ENCODE peak calls at places on chromosome 21, in five cellular contexts. B is HCT116, A is K562, P is GM12878, E is HepG2. W is an unnamed sample.

GRCh38 chr21:36235058-36235582 is 78.5 kb downstream of the DOP1B start:
- DNase-seq in B (no peak), E (peak), P (no peak), A (no peak), W (no peak)

GRCh38 chr21:15729346-15729673 is 472 bp upstream of the USP25 start:
- DNase-seq in B (no peak), A (no peak), E (no peak), P (no peak), W (no peak)

GRCh38 chr21:17540530-17540929 is 27.7 kb downstream of the CXADR start:
- DNase-seq in B (no peak), A (no peak), E (no peak), P (no peak), W (no peak)

GRCh38 chr21:40841524-40842196 is 5.3 kb downstream of the DSCAM start:
- DNase-seq in E (peak), P (no peak), B (no peak), A (no peak), W (peak)

GRCh38 chr21:15444118-15444960 is 285.4 kb upstream of the USP25 start:
- DNase-seq in B (no peak), P (no peak), A (no peak), E (peak), W (no peak)

GRCh38 chr21:19029816-19030215 is 626.2 kb upstream of the TMPRSS15 start:
- DNase-seq in P (no peak), E (no peak), A (no peak), B (no peak), W (no peak)

GRCh38 chr21:36117276-36117675 is 17.6 kb upstream of the CBR3 start:
- DNase-seq in B (no peak), E (no peak), A (no peak), P (no peak), W (no peak)

GRCh38 chr21:26847951-26848350 is 2.7 kb upstream of the ADAMTS1 start:
- DNase-seq in A (no peak), P (no peak), B (no peak), E (no peak), W (no peak)

GRCh38 chr21:36155603-36156338 is 853 bp upstream of the DOP1B start:
- DNase-seq in P (no peak), B (no peak), A (no peak), E (no peak), W (no peak)

GRCh38 chr21:31893841-31894240 is 21.0 kb downstream of the HUNK start:
- DNase-seq in P (no peak), E (no peak), A (no peak), B (no peak), W (no peak)

GRCh38 chr21:18350216-18350615 is 53.4 kb downstream of the TMPRSS15 start:
- DNase-seq in E (no peak), P (no peak), B (no peak), A (no peak), W (no peak)

GRCh38 chr21:16211339-16212303 is 481.8 kb downstream of the USP25 start:
- DNase-seq in A (no peak), E (no peak), P (no peak), B (no peak), W (no peak)

GRCh38 chr21:37712204-37712934 is 203.9 kb downstream of the KCNJ6 start:
- DNase-seq in A (peak), E (peak), B (peak), P (no peak), W (peak)

GRCh38 chr21:37704751-37705150 is 211.5 kb downstream of the KCNJ6 start:
- DNase-seq in P (no peak), A (no peak), E (no peak), B (no peak), W (no peak)

GRCh38 chr21:37711294-37711844 is 204.9 kb downstream of the KCNJ6 start:
- DNase-seq in E (no peak), B (no peak), P (no peak), A (no peak), W (peak)

DNA sequence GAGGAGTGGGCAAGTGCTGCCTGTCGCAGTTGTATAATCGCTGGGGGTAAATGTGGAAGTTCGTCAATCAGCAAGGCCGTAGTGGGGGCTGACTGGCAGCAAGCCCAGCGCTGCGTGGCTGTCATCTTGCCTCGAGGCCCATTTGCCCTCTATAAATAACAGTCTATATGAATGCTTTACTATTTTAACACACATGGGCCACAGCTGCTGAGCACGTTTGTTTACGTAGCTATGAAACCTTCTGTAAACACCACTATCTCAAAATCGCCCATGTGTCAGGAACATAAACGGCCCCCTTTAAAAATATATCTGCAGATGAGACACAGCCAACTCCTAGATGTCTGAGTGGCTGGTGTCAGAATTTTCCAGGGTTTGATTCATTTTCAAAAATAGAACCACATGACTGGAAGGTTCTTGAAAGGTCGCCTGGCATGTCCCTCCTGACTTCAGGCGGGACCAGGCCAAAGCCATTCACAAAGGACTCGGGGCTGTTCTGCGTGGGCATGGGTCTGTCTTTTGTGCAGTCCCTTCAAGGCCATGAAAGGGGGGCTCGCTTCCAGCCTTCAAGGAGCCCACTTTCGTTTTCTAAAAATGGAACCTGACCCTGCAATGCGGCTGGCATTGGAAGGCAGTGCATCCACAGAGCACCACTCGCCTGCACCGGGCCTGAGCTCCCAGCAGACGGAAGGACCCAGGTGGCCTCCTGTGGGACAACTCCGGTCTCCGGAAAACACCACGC is 205.5 kb downstream of the KCNJ6 start:
- DNase-seq in A (no peak), E (peak), P (no peak), B (no peak), W (peak)
- TF ChIP-seq ZBTB33 in A (no peak), E (no peak), P (no peak), B (no peak), W (no peak)

GRCh38 chr21:35020902-35021301 is 28.2 kb downstream of the RUNX1 start:
- DNase-seq in P (no peak), A (no peak), E (no peak), B (no peak), W (no peak)

GRCh38 chr21:35017256-35017655 is 31.8 kb downstream of the RUNX1 start:
- DNase-seq in E (no peak), A (no peak), P (no peak), B (no peak), W (no peak)

GRCh38 chr21:35020446-35020845 is 28.7 kb downstream of the RUNX1 start:
- DNase-seq in B (no peak), P (no peak), E (no peak), A (no peak), W (no peak)

GRCh38 chr21:35021546-35021945 is 27.6 kb downstream of the RUNX1 start:
- DNase-seq in E (no peak), B (no peak), P (no peak), A (no peak), W (no peak)

GRCh38 chr21:35019631-35020032 is 29.5 kb downstream of the RUNX1 start:
- DNase-seq in B (no peak), P (no peak), E (peak), A (no peak), W (no peak)
- H3K4me2 ChIP-seq in B (peak), P (no peak), E (peak), A (no peak), W (no peak)

GRCh38 chr21:42230636-42231035 is 11.7 kb downstream of the ABCG1 start:
- DNase-seq in B (no peak), P (no peak), A (no peak), E (no peak), W (no peak)

GRCh38 chr21:42229676-42230075 is 10.7 kb downstream of the ABCG1 start:
- DNase-seq in A (no peak), B (no peak), E (no peak), P (no peak), W (no peak)

GRCh38 chr21:42228709-42229220 is 9.8 kb downstream of the ABCG1 start:
- DNase-seq in P (no peak), E (no peak), B (no peak), A (no peak), W (no peak)

GRCh38 chr21:42225571-42226155 is 6.7 kb downstream of the ABCG1 start:
- DNase-seq in B (no peak), P (no peak), A (no peak), E (no peak), W (no peak)

DNA sequence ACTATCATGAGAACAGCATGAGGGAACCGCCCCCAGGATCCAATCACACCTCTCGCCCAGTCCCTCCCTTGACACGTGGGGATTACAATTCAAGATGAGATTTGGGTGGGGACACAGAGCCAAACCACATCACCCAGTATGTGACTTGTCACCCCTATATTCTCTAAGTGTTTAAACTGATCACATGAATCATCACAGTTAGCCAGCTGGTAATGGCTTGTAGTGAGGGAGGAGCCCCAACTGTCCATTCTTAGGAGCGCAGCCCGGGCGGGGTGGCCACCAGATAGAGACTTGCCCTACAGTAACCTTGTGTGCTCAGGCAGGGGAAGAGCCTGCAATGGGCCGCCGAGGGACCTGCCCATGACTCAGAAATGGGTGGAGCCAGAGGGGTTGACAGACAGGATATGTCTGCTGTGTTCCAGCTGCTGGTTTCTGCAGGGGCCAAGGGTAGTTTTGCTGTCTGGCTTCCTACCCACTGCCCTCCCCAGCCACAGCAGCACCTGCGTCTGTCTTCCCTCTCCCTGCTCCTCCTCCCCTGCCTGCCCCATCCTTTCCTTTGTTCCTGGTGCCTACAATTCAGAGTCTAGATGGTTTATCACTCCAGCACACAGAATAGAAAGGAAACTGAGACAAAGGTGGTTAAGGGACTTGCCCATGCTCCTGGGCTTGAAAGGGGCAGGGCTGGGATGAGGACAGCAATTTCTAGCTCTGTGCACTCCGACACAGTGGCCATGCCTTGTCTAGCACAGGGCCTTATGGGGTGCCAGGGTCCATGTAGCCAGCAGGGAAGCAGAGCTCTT is 9.2 kb downstream of the ABCG1 start:
- DNase-seq in P (peak), B (peak), E (peak), A (peak), W (peak)
- TF ChIP-seq RAD21 in P (no peak), B (no peak), E (no peak), A (no peak), W (no peak)

DNA sequence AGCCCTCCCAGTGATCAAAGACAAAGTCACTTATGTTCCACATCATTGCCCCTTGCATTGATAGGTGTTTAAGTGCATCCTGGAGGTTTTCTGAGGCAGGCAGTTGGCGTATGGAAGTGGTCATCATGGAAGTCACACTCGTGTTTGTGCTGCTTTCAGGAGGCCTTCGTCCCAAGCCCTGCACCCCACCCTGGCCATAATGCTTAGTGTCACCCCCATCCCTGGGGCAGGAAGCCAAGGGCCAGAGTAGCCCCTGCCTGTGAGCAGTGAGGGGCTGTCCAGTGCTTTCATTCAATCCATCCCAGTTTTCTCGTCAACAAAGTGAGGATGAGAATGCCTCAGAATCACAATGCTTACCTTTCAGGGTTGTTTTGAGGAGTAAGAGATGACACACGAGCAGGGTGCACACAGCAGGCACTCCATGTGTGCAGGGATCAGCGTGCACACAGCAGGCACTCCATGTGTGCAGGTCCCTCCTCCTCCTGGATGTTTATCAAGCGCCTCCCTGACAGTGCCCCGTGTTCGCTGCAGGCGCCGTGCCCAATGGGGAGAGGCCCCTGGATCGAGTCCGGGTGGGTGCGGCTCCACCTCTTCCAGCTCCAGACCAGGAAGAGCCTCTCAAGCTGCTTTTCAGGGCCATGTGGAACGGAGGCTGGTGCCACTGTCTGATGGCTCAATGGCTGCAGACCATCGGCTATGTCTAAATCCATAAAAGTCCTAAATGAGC is 35.7 kb downstream of the RRP1 start:
- DNase-seq in E (no peak), A (no peak), P (no peak), B (no peak), W (peak)
- TF ChIP-seq ZBTB33 in E (no peak), A (no peak), P (no peak), B (no peak), W (no peak)

GRCh38 chr21:38259665-38260064 is 2.9 kb downstream of the KCNJ15 start:
- DNase-seq in B (no peak), E (no peak), A (no peak), P (no peak), W (no peak)
- H3K4me2 ChIP-seq in B (no peak), E (no peak), A (no peak), P (no peak), W (no peak)

GRCh38 chr21:34078915-34079314 is 5.5 kb downstream of the MRPS6 start:
- DNase-seq in E (no peak), A (no peak), P (no peak), B (no peak), W (no peak)
- TF ChIP-seq RAD21 in E (no peak), A (no peak), P (no peak), B (no peak), W (no peak)

W was measured in SK-N-SH.